ENCODE peak calls at places on chromosomes 4 and X, in eight cellular contexts. L is neural progenitor cell; Z is left ventricle myocardium inferior; Y is lower lobe of right lung; E is MM.1S; V is naive thymus-derived CD4-positive, alpha-beta T cell; A is heart left ventricle; P is thoracic aorta. T is an unnamed sample. For H3K36me3, the result is how much of the 10 kb centered on the place peaks cover.

GRCh38 chr4:13262816-13263215 is 221.3 kb downstream of the RAB28 start:
- DNase-seq in L (no peak), Z (no peak), Y (no peak), E (no peak), V (no peak), A (no peak), P (no peak), T (no peak)

GRCh38 chr4:946103-946450 is 13.8 kb downstream of the TMEM175 start:
- DNase-seq in L (no peak), Z (no peak), Y (no peak), E (no peak), V (no peak), A (no peak), P (no peak), T (no peak)

GRCh38 chr4:169103966-169104412 is 93.9 kb upstream of the CBR4 start:
- DNase-seq in L (peak), Z (no peak), Y (no peak), E (no peak), V (no peak), A (no peak), P (no peak), T (no peak)

GRCh38 chrX:130264573-130264972 is 4.1 kb downstream of the ZNF280C start:
- DNase-seq in L (no peak), Z (no peak), Y (no peak), E (peak), V (no peak), A (no peak), P (no peak), T (no peak)

GRCh38 chr4:37988670-37989069 is 28.5 kb downstream of the PTTG2 start:
- DNase-seq in L (no peak), Z (no peak), Y (no peak), E (no peak), V (no peak), A (no peak), P (no peak), T (no peak)

GRCh38 chr4:99945718-99946345 is 586 bp downstream of the DNAJB14 start:
- DNase-seq in L (no peak), Z (no peak), Y (no peak), E (peak), V (no peak), A (no peak), P (no peak), T (peak)

GRCh38 chr4:40957281-40957680 is 207.5 kb downstream of the NSUN7 start:
- DNase-seq in L (no peak), Z (no peak), Y (no peak), E (no peak), V (no peak), A (no peak), P (no peak), T (no peak)

GRCh38 chr4:67674098-67674497 is 26.9 kb downstream of the UBA6 start:
- DNase-seq in L (peak), Z (no peak), Y (no peak), E (no peak), V (no peak), A (no peak), P (no peak), T (no peak)

DNA sequence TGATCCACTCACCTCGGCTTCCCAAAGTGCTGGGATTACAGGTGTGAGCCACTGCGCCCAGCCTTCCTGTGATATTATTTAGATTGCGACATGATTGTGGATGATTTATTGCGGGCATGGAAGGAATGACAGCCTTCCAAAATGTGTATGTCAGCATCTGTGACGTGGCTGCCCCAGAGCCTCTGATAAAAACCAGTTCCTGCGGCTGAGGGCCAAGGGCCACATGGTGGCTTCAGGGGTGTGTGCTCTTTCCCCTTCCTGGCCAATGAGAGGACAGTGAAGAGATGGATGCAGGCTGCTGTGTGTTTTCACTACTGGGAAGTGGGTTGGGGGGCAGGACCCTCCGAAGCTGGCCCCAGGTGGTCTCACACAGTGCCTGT is 57.4 kb upstream of the HGFAC start:
- DNase-seq in L (no peak), Z (no peak), Y (peak), E (no peak), V (no peak), A (no peak), P (no peak), T (no peak)
- H3K4me3 ChIP-seq in L (no peak), Z (peak), Y (peak), E (no peak), V (no peak), A (no peak), P (peak), T (no peak)

GRCh38 chrX:53211391-53211978 is 13.5 kb downstream of the KDM5C start:
- DNase-seq in L (no peak), Z (no peak), Y (no peak), E (no peak), V (no peak), A (no peak), P (no peak), T (no peak)
- H3K36me3 ChIP-seq in L (under half), Z (half or more), Y (half or more), E (under half), V (under half), A (half or more), P (under half), T (half or more)

DNA sequence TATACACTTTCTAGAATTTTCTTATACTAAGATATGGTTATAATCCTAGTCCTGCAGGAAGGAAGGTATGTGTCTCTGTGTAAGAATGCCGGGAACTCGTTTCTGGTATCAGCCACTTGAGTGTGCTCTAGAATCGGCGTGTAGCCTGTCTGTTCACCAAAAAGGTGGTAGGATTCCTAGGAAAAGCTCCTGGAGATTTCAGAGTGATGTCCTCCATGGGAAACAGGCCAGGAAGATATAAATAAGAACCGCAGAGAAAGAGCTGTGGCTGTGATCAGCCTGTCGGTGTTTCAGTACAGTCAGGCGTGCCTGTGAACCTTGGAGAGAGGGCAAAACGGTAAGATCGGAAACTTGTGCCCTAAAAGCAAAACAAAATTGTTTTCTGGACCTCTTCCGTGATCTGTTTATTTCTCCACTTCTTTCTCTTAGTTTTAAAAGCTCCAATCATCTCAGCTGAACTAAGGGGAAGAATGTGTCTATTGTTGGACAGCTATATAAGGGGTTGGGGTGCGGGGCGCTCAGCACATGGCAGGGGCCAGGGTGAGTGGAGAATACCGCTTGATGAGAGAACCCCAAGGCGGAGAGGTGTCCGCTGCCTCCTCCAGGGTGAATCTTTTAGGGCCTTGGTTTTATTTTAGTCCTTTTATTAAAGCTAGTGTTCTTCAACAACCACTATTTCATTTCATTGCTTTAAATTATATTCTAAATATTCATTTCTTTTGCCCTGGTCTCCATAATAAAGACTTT is 303.8 kb upstream of the TENM3 start:
- DNase-seq in L (peak), Z (no peak), Y (no peak), E (no peak), V (no peak), A (no peak), P (no peak), T (no peak)
- H3K4me3 ChIP-seq in L (no peak), Z (no peak), Y (no peak), E (no peak), V (no peak), A (no peak), P (no peak), T (no peak)

GRCh38 chr4:184812651-184813181 is 13.1 kb downstream of the ACSL1 start:
- DNase-seq in L (no peak), Z (no peak), Y (no peak), E (no peak), V (no peak), A (no peak), P (no peak), T (no peak)

GRCh38 chr4:184811484-184812180 is 14.1 kb downstream of the ACSL1 start:
- DNase-seq in L (no peak), Z (no peak), Y (peak), E (no peak), V (no peak), A (no peak), P (no peak), T (no peak)

GRCh38 chr4:184812181-184812542 is 13.6 kb downstream of the ACSL1 start:
- DNase-seq in L (no peak), Z (no peak), Y (no peak), E (no peak), V (no peak), A (no peak), P (no peak), T (no peak)

GRCh38 chr4:184808719-184809062 is 17.1 kb downstream of the ACSL1 start:
- DNase-seq in L (no peak), Z (no peak), Y (no peak), E (no peak), V (no peak), A (no peak), P (no peak), T (no peak)

DNA sequence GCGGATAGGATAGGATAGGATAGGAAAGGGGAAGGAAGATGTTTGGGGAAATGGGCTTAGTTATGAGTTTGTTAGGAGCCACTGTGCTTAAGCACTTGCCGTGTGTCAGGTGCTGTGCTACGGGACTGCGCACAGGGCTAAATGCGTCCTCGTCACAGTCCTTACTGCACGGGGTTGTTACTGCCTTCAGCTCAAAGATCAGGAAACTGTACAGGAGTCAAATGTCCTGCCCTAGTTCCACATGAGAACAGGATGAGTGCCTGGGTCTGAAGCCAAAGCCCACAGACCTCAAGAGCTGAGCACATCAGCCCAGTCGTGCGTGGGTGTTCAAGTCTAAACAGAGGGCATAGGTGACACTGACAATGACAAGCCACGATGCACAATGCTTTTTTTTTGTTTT is 15.0 kb downstream of the ACSL1 start:
- DNase-seq in L (no peak), Z (no peak), Y (peak), E (no peak), V (no peak), A (peak), P (no peak), T (no peak)
- H3K36me3 ChIP-seq in L (under half), Z (under half), Y (under half), E (under half), V (under half), A (under half), P (under half), T (under half)

T was measured in heart right ventricle.